ENCODE peak calls at places on chromosomes 4 and X, in five cellular contexts. D is head of caudate nucleus; B is OCI-LY7; P is ureter; Y is activated naive CD8-positive, alpha-beta T cell treated with anti-CD3 and anti-CD28 coated beads, Interleukin-2, amount 50 U/mL, for 24 hours. T is an unnamed sample.

GRCh38 chr4:184163813-184164212 is 53.9 kb downstream of the ENPP6 start:
- DNase-seq in Y (peak; percentile 23), D (peak; percentile 80), B (peak; percentile 23), P (peak; percentile 55), T (peak; percentile 58)

GRCh38 chr4:185127021-185127925 is 15.8 kb upstream of the SLC25A4 start:
- DNase-seq in Y (peak; percentile 15), B (no peak), P (no peak), D (no peak), T (no peak)

GRCh38 chr4:7212101-7212674 is 19.9 kb downstream of the SORCS2 start:
- DNase-seq in P (no peak), Y (no peak), D (no peak), B (no peak), T (no peak)

GRCh38 chr4:140703463-140703862 is 52.7 kb downstream of the TBC1D9 start:
- DNase-seq in Y (no peak), P (no peak), B (no peak), D (no peak), T (no peak)

GRCh38 chrX:107272431-107272921 is 66.1 kb downstream of the DNAAF6 start:
- DNase-seq in B (no peak), D (no peak), Y (peak; percentile 6), P (no peak), T (no peak)

GRCh38 chrX:38175140-38175539 is 45.5 kb downstream of the SRPX start:
- DNase-seq in Y (no peak), P (peak; percentile 47), D (peak; percentile 34), B (peak; percentile 37), T (no peak)

GRCh38 chr4:39044947-39045734 is 12.9 kb upstream of the TMEM156 start:
- DNase-seq in P (no peak), Y (peak; percentile 43), B (peak; percentile 63), D (peak; percentile 41), T (no peak)

GRCh38 chr4:8725845-8726244 is 133.3 kb downstream of the CPZ start:
- DNase-seq in B (no peak), D (no peak), P (peak; percentile 24), Y (no peak), T (no peak)

GRCh38 chr4:168019921-168020320 is 72.4 kb upstream of the ANXA10 start:
- DNase-seq in B (no peak), Y (no peak), P (no peak), D (no peak), T (no peak)

GRCh38 chr4:4779486-4779885 is 80.0 kb upstream of the MSX1 start:
- DNase-seq in D (no peak), B (no peak), Y (no peak), P (no peak), T (no peak)

GRCh38 chrX:149161438-149162088 is 343.5 kb downstream of the IDS start:
- DNase-seq in P (no peak), Y (no peak), B (no peak), D (no peak), T (no peak)

GRCh38 chr4:15245006-15245530 is 182.8 kb upstream of the C1QTNF7 start:
- DNase-seq in D (no peak), B (no peak), Y (no peak), P (no peak), T (no peak)

GRCh38 chrX:74325130-74326059 is 21.4 kb downstream of the ZCCHC13 start:
- DNase-seq in P (no peak), Y (no peak), B (no peak), D (peak; percentile 10), T (no peak)

GRCh38 chr4:138911903-138912713 is 103.5 kb upstream of the NOCT start:
- DNase-seq in B (no peak), P (no peak), D (no peak), Y (no peak), T (no peak)

GRCh38 chr4:63348735-63349673 is 1060.2 kb downstream of the TECRL start:
- DNase-seq in D (no peak), P (no peak), Y (no peak), B (no peak), T (no peak)

GRCh38 chr4:23747131-23747752 is 142.6 kb downstream of the PPARGC1A start:
- DNase-seq in D (peak; percentile 18), P (no peak), B (no peak), Y (no peak), T (no peak)

GRCh38 chrX:109856974-109857373 is 123.9 kb upstream of the ACSL4 start:
- DNase-seq in D (peak; percentile 25), Y (no peak), P (no peak), B (peak; percentile 35), T (no peak)

GRCh38 chr4:16377887-16378286 is 151.6 kb upstream of the TAPT1 start:
- DNase-seq in P (no peak), B (no peak), Y (no peak), D (no peak), T (no peak)

T was measured in right atrium auricular region.